ENCODE peak calls at places on chromosome 21, in four cellular contexts. One of them, this sample, is unnamed.

GRCh38 chr21:15367061-15367626 is 302.3 kb upstream of the NRIP1 start:
- DNase-seq in upper lobe of right lung: no peak
- DNase-seq in Peyer's patch: no peak
- DNase-seq in OCI-LY7: no peak
- DNase-seq in this sample: no peak

GRCh38 chr21:39030127-39030884 is 152.9 kb downstream of the PSMG1 start:
- DNase-seq in upper lobe of right lung: no peak
- DNase-seq in Peyer's patch: no peak
- DNase-seq in OCI-LY7: no peak
- DNase-seq in this sample: no peak

GRCh38 chr21:18760247-18760646 is 356.7 kb upstream of the TMPRSS15 start:
- DNase-seq in upper lobe of right lung: no peak
- DNase-seq in Peyer's patch: no peak
- DNase-seq in OCI-LY7: no peak
- DNase-seq in this sample: no peak

GRCh38 chr21:26119906-26120305 is 50.7 kb downstream of the APP start:
- DNase-seq in Peyer's patch: no peak
- DNase-seq in OCI-LY7: no peak
- DNase-seq in upper lobe of right lung: no peak
- DNase-seq in this sample: no peak

GRCh38 chr21:46363698-46364097 is 39.7 kb downstream of the PCNT start:
- DNase-seq in Peyer's patch: no peak
- DNase-seq in OCI-LY7: no peak
- DNase-seq in upper lobe of right lung: no peak
- DNase-seq in this sample: no peak

GRCh38 chr21:16473965-16474364 is 744.2 kb downstream of the USP25 start:
- DNase-seq in upper lobe of right lung: no peak
- DNase-seq in OCI-LY7: no peak
- DNase-seq in Peyer's patch: no peak
- DNase-seq in this sample: no peak

GRCh38 chr21:15408089-15408488 is 321.7 kb upstream of the USP25 start:
- DNase-seq in OCI-LY7: no peak
- DNase-seq in Peyer's patch: no peak
- DNase-seq in upper lobe of right lung: no peak
- DNase-seq in this sample: no peak

GRCh38 chr21:36945496-36946138 is 20.9 kb downstream of the HLCS start:
- DNase-seq in Peyer's patch: no peak
- DNase-seq in OCI-LY7: no peak
- DNase-seq in upper lobe of right lung: no peak
- DNase-seq in this sample: no peak

GRCh38 chr21:39111928-39112327 is 71.3 kb downstream of the PSMG1 start:
- DNase-seq in Peyer's patch: no peak
- DNase-seq in upper lobe of right lung: no peak
- DNase-seq in OCI-LY7: no peak
- DNase-seq in this sample: no peak

GRCh38 chr21:28317177-28317950 is 675.3 kb downstream of the LTN1 start:
- DNase-seq in OCI-LY7: no peak
- DNase-seq in upper lobe of right lung: no peak
- DNase-seq in Peyer's patch: no peak
- DNase-seq in this sample: no peak

GRCh38 chr21:24781146-24781545 is 826.1 kb downstream of the MRPL39 start:
- DNase-seq in upper lobe of right lung: no peak
- DNase-seq in Peyer's patch: no peak
- DNase-seq in OCI-LY7: no peak
- DNase-seq in this sample: no peak

GRCh38 chr21:35533893-35534292 is 484.8 kb upstream of the RUNX1 start:
- DNase-seq in upper lobe of right lung: no peak
- DNase-seq in Peyer's patch: no peak
- DNase-seq in OCI-LY7: no peak
- DNase-seq in this sample: no peak

GRCh38 chr21:34367320-34367935 is 3.6 kb downstream of the KCNE2 start:
- DNase-seq in OCI-LY7: peak
- DNase-seq in upper lobe of right lung: no peak
- DNase-seq in Peyer's patch: peak
- DNase-seq in this sample: no peak

GRCh38 chr21:36676039-36676950 is 22.6 kb upstream of the SIM2 start:
- DNase-seq in OCI-LY7: no peak
- DNase-seq in Peyer's patch: no peak
- DNase-seq in upper lobe of right lung: no peak
- DNase-seq in this sample: no peak

GRCh38 chr21:35720065-35720810 is 340.1 kb downstream of the SETD4 start:
- DNase-seq in Peyer's patch: no peak
- DNase-seq in OCI-LY7: no peak
- DNase-seq in upper lobe of right lung: no peak
- DNase-seq in this sample: no peak

GRCh38 chr21:38538353-38538752 is 40.1 kb upstream of the ERG start:
- DNase-seq in upper lobe of right lung: no peak
- DNase-seq in OCI-LY7: no peak
- DNase-seq in Peyer's patch: no peak
- DNase-seq in this sample: no peak

GRCh38 chr21:21187579-21187978 is 189.4 kb downstream of the NCAM2 start:
- DNase-seq in Peyer's patch: no peak
- DNase-seq in OCI-LY7: no peak
- DNase-seq in upper lobe of right lung: no peak
- DNase-seq in this sample: no peak

GRCh38 chr21:35298757-35299156 is 249.7 kb upstream of the RUNX1 start:
- DNase-seq in Peyer's patch: no peak
- DNase-seq in upper lobe of right lung: no peak
- DNase-seq in OCI-LY7: no peak
- DNase-seq in this sample: no peak

GRCh38 chr21:30340714-30341573 is 3.5 kb upstream of the KRTAP27-1 start:
- DNase-seq in upper lobe of right lung: no peak
- DNase-seq in Peyer's patch: no peak
- DNase-seq in OCI-LY7: peak
- DNase-seq in this sample: no peak

GRCh38 chr21:21714396-21714795 is 716.2 kb downstream of the NCAM2 start:
- DNase-seq in OCI-LY7: no peak
- DNase-seq in Peyer's patch: no peak
- DNase-seq in upper lobe of right lung: no peak
- DNase-seq in this sample: no peak

GRCh38 chr21:44021064-44021463 is 9.0 kb downstream of the TRAPPC10 start:
- DNase-seq in upper lobe of right lung: no peak
- DNase-seq in OCI-LY7: no peak
- DNase-seq in Peyer's patch: no peak
- DNase-seq in this sample: no peak

GRCh38 chr21:17191346-17191993 is 321.4 kb upstream of the CXADR start:
- DNase-seq in OCI-LY7: peak
- DNase-seq in upper lobe of right lung: no peak
- DNase-seq in Peyer's patch: no peak
- DNase-seq in this sample: no peak

GRCh38 chr21:17848228-17848627 is 29.1 kb upstream of the C21orf91 start:
- DNase-seq in upper lobe of right lung: no peak
- DNase-seq in OCI-LY7: no peak
- DNase-seq in Peyer's patch: no peak
- DNase-seq in this sample: no peak

GRCh38 chr21:34889537-34890257 is 159.4 kb downstream of the RUNX1 start:
- DNase-seq in upper lobe of right lung: peak
- DNase-seq in Peyer's patch: peak
- DNase-seq in OCI-LY7: peak
- DNase-seq in this sample: peak

GRCh38 chr21:38170283-38170682 is 86.5 kb upstream of the KCNJ15 start:
- DNase-seq in Peyer's patch: no peak
- DNase-seq in OCI-LY7: no peak
- DNase-seq in upper lobe of right lung: no peak
- DNase-seq in this sample: no peak

GRCh38 chr21:39180429-39181019 is 2.7 kb downstream of the PSMG1 start:
- DNase-seq in upper lobe of right lung: no peak
- DNase-seq in Peyer's patch: no peak
- DNase-seq in OCI-LY7: peak
- DNase-seq in this sample: no peak

GRCh38 chr21:40732243-40732642 is 114.7 kb downstream of the DSCAM start:
- DNase-seq in Peyer's patch: no peak
- DNase-seq in upper lobe of right lung: no peak
- DNase-seq in OCI-LY7: no peak
- DNase-seq in this sample: no peak

GRCh38 chr21:16541366-16541765 is 811.6 kb downstream of the USP25 start:
- DNase-seq in OCI-LY7: no peak
- DNase-seq in Peyer's patch: no peak
- DNase-seq in upper lobe of right lung: no peak
- DNase-seq in this sample: no peak

GRCh38 chr21:35201288-35201687 is 152.2 kb upstream of the RUNX1 start:
- DNase-seq in upper lobe of right lung: no peak
- DNase-seq in Peyer's patch: no peak
- DNase-seq in OCI-LY7: no peak
- DNase-seq in this sample: no peak

GRCh38 chr21:37398697-37399096 is 32.1 kb downstream of the DYRK1A start:
- DNase-seq in upper lobe of right lung: no peak
- DNase-seq in Peyer's patch: no peak
- DNase-seq in OCI-LY7: no peak
- DNase-seq in this sample: no peak

GRCh38 chr21:25024639-25025038 is 582.6 kb downstream of the MRPL39 start:
- DNase-seq in Peyer's patch: no peak
- DNase-seq in OCI-LY7: no peak
- DNase-seq in upper lobe of right lung: no peak
- DNase-seq in this sample: no peak

GRCh38 chr21:20040768-20041167 is 957.4 kb upstream of the NCAM2 start:
- DNase-seq in Peyer's patch: no peak
- DNase-seq in upper lobe of right lung: no peak
- DNase-seq in OCI-LY7: no peak
- DNase-seq in this sample: no peak
- TF ChIP-seq CTCF in Peyer's patch: no peak
- TF ChIP-seq CTCF in upper lobe of right lung: no peak
- TF ChIP-seq CTCF in OCI-LY7: no peak
- TF ChIP-seq CTCF in this sample: no peak

GRCh38 chr21:42892931-42893660 is at the start of gene NDUFV3:
- DNase-seq in OCI-LY7: peak
- DNase-seq in Peyer's patch: peak
- DNase-seq in upper lobe of right lung: peak
- DNase-seq in this sample: peak
- TF ChIP-seq CTCF in OCI-LY7: no peak
- TF ChIP-seq CTCF in Peyer's patch: peak
- TF ChIP-seq CTCF in upper lobe of right lung: peak
- TF ChIP-seq CTCF in this sample: no peak

GRCh38 chr21:33128538-33128937 is 58.6 kb downstream of the OLIG1 start:
- DNase-seq in Peyer's patch: no peak
- DNase-seq in upper lobe of right lung: no peak
- DNase-seq in OCI-LY7: no peak
- DNase-seq in this sample: no peak

GRCh38 chr21:33127154-33127893 is 57.4 kb downstream of the OLIG1 start:
- DNase-seq in OCI-LY7: peak
- DNase-seq in upper lobe of right lung: peak
- DNase-seq in Peyer's patch: peak
- DNase-seq in this sample: no peak

GRCh38 chr21:33135925-33136324 is 66.0 kb downstream of the OLIG1 start:
- DNase-seq in OCI-LY7: no peak
- DNase-seq in Peyer's patch: no peak
- DNase-seq in upper lobe of right lung: no peak
- DNase-seq in this sample: no peak

GRCh38 chr21:33133912-33134311 is 64.0 kb downstream of the OLIG1 start:
- DNase-seq in OCI-LY7: no peak
- DNase-seq in Peyer's patch: no peak
- DNase-seq in upper lobe of right lung: no peak
- DNase-seq in this sample: no peak

GRCh38 chr21:33132054-33132453 is 62.1 kb downstream of the OLIG1 start:
- DNase-seq in upper lobe of right lung: no peak
- DNase-seq in Peyer's patch: no peak
- DNase-seq in OCI-LY7: peak
- DNase-seq in this sample: no peak
- TF ChIP-seq CTCF in upper lobe of right lung: peak
- TF ChIP-seq CTCF in Peyer's patch: no peak
- TF ChIP-seq CTCF in OCI-LY7: peak
- TF ChIP-seq CTCF in this sample: no peak

GRCh38 chr21:45354970-45355369 is 50.0 kb upstream of the COL18A1 start:
- DNase-seq in OCI-LY7: no peak
- DNase-seq in Peyer's patch: no peak
- DNase-seq in upper lobe of right lung: no peak
- DNase-seq in this sample: no peak

GRCh38 chr21:45355573-45355972 is 49.4 kb upstream of the COL18A1 start:
- DNase-seq in OCI-LY7: no peak
- DNase-seq in upper lobe of right lung: no peak
- DNase-seq in Peyer's patch: no peak
- DNase-seq in this sample: no peak

GRCh38 chr21:45356653-45357435 is 48.1 kb upstream of the COL18A1 start:
- DNase-seq in Peyer's patch: no peak
- DNase-seq in OCI-LY7: no peak
- DNase-seq in upper lobe of right lung: no peak
- DNase-seq in this sample: no peak

GRCh38 chr21:45357436-45358260 is 47.3 kb upstream of the COL18A1 start:
- DNase-seq in OCI-LY7: no peak
- DNase-seq in Peyer's patch: no peak
- DNase-seq in upper lobe of right lung: no peak
- DNase-seq in this sample: no peak

GRCh38 chr21:45356251-45356650 is 48.7 kb upstream of the COL18A1 start:
- DNase-seq in OCI-LY7: no peak
- DNase-seq in Peyer's patch: no peak
- DNase-seq in upper lobe of right lung: no peak
- DNase-seq in this sample: no peak
- TF ChIP-seq CTCF in OCI-LY7: peak
- TF ChIP-seq CTCF in Peyer's patch: no peak
- TF ChIP-seq CTCF in upper lobe of right lung: no peak
- TF ChIP-seq CTCF in this sample: no peak

DNA sequence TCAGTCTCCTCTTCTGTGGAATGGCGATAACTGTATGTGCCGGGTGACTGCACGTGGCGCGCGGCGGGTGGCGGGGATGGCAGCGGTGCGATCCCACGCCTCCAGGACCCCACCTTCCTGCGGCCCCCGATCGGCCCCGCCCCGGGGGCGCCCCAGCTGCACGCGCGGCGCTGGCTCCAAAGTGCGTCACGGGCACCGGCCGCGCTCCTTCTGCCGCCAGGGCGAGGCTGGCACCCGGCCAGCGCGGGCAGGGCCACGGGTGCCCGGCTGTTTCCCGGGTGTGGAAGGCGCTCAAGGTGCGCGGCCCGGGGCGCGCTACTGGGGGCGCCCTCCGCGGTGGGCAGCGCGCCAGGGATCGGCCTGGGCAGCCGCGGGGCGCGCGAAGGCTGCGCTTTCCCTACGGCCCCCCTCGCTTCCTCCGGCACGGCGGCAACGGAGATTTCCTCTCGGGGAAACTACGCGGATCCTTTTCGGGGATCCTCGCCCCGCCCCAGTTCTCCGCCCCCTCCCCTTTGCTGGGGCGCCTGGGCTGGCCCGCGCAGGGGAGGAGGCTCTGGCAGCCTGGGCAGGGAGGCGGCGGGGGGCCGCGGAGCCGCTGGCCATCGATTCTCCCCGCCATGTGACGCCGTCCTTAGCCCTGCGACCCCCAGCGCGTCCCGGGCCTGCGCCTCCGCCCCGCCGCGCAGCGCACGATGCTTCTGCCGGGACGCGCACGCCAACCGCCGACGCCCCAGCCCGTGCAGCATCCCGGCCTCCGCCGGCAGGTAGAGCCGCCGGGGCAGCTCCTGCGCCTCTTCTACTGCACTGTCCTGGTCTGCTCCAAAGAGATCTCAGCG is at the start of gene EVA1C:
- DNase-seq in Peyer's patch: peak
- DNase-seq in upper lobe of right lung: peak
- DNase-seq in OCI-LY7: no peak
- DNase-seq in this sample: peak
- TF ChIP-seq CTCF in Peyer's patch: peak
- TF ChIP-seq CTCF in upper lobe of right lung: peak
- TF ChIP-seq CTCF in OCI-LY7: no peak
- TF ChIP-seq CTCF in this sample: no peak

GRCh38 chr21:42094811-42095210 is 23.7 kb downstream of the UMODL1 start:
- DNase-seq in OCI-LY7: no peak
- DNase-seq in upper lobe of right lung: no peak
- DNase-seq in Peyer's patch: no peak
- DNase-seq in this sample: no peak
- TF ChIP-seq CTCF in OCI-LY7: no peak
- TF ChIP-seq CTCF in upper lobe of right lung: no peak
- TF ChIP-seq CTCF in Peyer's patch: no peak
- TF ChIP-seq CTCF in this sample: no peak